ENCODE peak calls at places on chromosomes 1 and 21, in eight cellular contexts. G is C1 segment of cervical spinal cord, H is foreskin keratinocyte, S is head of caudate nucleus, F is HEK293T, P is OCI-LY7, R is right atrium auricular region, X is COR-L47. E is an unnamed sample.

GRCh38 chr1:183137782-183138181 is 48.3 kb upstream of the LAMC2 start:
- DNase-seq in G (no peak), H (no peak), S (no peak), F (no peak), P (no peak), R (no peak), X (no peak), E (no peak)

GRCh38 chr1:2314297-2314802 is 77.0 kb downstream of the MORN1 start:
- DNase-seq in G (no peak), H (no peak), S (no peak), F (peak), P (no peak), R (no peak), X (no peak), E (no peak)

GRCh38 chr1:226506921-226507320 is 41.6 kb upstream of the STUM start:
- DNase-seq in G (no peak), H (no peak), S (no peak), F (no peak), P (no peak), R (no peak), X (no peak), E (no peak)

GRCh38 chr1:203521812-203522211 is 27.9 kb downstream of the OPTC start:
- DNase-seq in G (no peak), H (no peak), S (no peak), F (no peak), P (no peak), R (no peak), X (no peak), E (no peak)

GRCh38 chr1:184191181-184191601 is 139.7 kb downstream of the TSEN15 start:
- DNase-seq in G (no peak), H (no peak), S (peak), F (no peak), P (no peak), R (peak), X (no peak), E (peak)

GRCh38 chr1:57252597-57253306 is 171.1 kb downstream of the DAB1 start:
- DNase-seq in G (no peak), H (no peak), S (no peak), F (no peak), P (no peak), R (no peak), X (no peak), E (no peak)

GRCh38 chr1:98991127-98992003 is 13.3 kb downstream of the PLPPR5 start:
- DNase-seq in G (no peak), H (peak), S (no peak), F (peak), P (peak), R (no peak), X (peak), E (no peak)

GRCh38 chr21:42337830-42338729 is 12.7 kb downstream of the TFF2 start:
- DNase-seq in G (no peak), H (peak), S (peak), F (peak), P (peak), R (peak), X (peak), E (peak)

GRCh38 chr1:14666376-14666775 is 67.9 kb downstream of the KAZN start:
- DNase-seq in G (no peak), H (peak), S (no peak), F (no peak), P (no peak), R (no peak), X (no peak), E (no peak)

GRCh38 chr1:38585971-38586370 is 273.6 kb downstream of the RRAGC start:
- DNase-seq in G (no peak), H (no peak), S (peak), F (no peak), P (no peak), R (no peak), X (no peak), E (no peak)

GRCh38 chr1:73803380-73803779 is 394.6 kb downstream of the LRRIQ3 start:
- DNase-seq in G (no peak), H (no peak), S (no peak), F (no peak), P (no peak), R (no peak), X (no peak), E (no peak)

GRCh38 chr1:61012365-61012764 is 70.0 kb upstream of the NFIA start:
- DNase-seq in G (no peak), H (no peak), S (no peak), F (no peak), P (no peak), R (no peak), X (no peak), E (no peak)

GRCh38 chr21:43805275-43805800 is 16.0 kb downstream of the RRP1 start:
- DNase-seq in G (no peak), H (no peak), S (no peak), F (no peak), P (peak), R (no peak), X (no peak), E (no peak)

GRCh38 chr1:204442376-204443259 is 31.0 kb upstream of the PPP1R15B start:
- DNase-seq in G (no peak), H (no peak), S (no peak), F (no peak), P (no peak), R (no peak), X (no peak), E (no peak)

GRCh38 chr1:6546326-6546725 is 8.0 kb downstream of the NOL9 start:
- DNase-seq in G (no peak), H (no peak), S (no peak), F (no peak), P (no peak), R (no peak), X (no peak), E (no peak)

GRCh38 chr1:160645386-160646063 is 1.3 kb downstream of the SLAMF1 start:
- DNase-seq in G (no peak), H (no peak), S (no peak), F (no peak), P (no peak), R (no peak), X (no peak), E (no peak)

GRCh38 chr1:65036614-65037180 is 70.3 kb upstream of the JAK1 start:
- DNase-seq in G (no peak), H (peak), S (no peak), F (no peak), P (no peak), R (no peak), X (no peak), E (no peak)

GRCh38 chr21:33751533-33751932 is 109.2 kb downstream of the ITSN1 start:
- DNase-seq in G (no peak), H (no peak), S (no peak), F (no peak), P (no peak), R (no peak), X (no peak), E (no peak)

GRCh38 chr1:22250724-22251123 is 107.8 kb upstream of the WNT4 start:
- DNase-seq in G (no peak), H (no peak), S (no peak), F (no peak), P (no peak), R (no peak), X (no peak), E (no peak)

GRCh38 chr1:234683856-234684632 is 74.1 kb upstream of the IRF2BP2 start:
- DNase-seq in G (no peak), H (peak), S (peak), F (no peak), P (no peak), R (peak), X (no peak), E (no peak)

GRCh38 chr1:114369930-114370329 is 141.1 kb downstream of the TRIM33 start:
- DNase-seq in G (no peak), H (no peak), S (no peak), F (no peak), P (no peak), R (no peak), X (no peak), E (no peak)

GRCh38 chr1:59125154-59125553 is 171.7 kb upstream of the FGGY start:
- DNase-seq in G (no peak), H (no peak), S (no peak), F (no peak), P (no peak), R (no peak), X (no peak), E (no peak)

GRCh38 chr1:58823481-58824010 is 39.7 kb upstream of the JUN start:
- DNase-seq in G (no peak), H (peak), S (no peak), F (no peak), P (no peak), R (no peak), X (no peak), E (no peak)

GRCh38 chr1:240539700-240540414 is 72.1 kb downstream of the GREM2 start:
- DNase-seq in G (no peak), H (no peak), S (no peak), F (no peak), P (no peak), R (no peak), X (peak), E (no peak)

GRCh38 chr1:55420866-55421265 is 205.7 kb upstream of the USP24 start:
- DNase-seq in G (no peak), H (no peak), S (no peak), F (no peak), P (no peak), R (no peak), X (no peak), E (no peak)

E was measured in SK-N-DZ.